ENCODE peak calls at places on chromosomes 11 and 22, in six cellular contexts. One of them, this sample, is unnamed.

GRCh38 chr22:32528316-32528715 is 53.7 kb downstream of the FBXO7 start:
- DNase-seq in mucosa of descending colon: no peak
- DNase-seq in body of pancreas: no peak
- DNase-seq in AG09319: no peak
- DNase-seq in fibroblast of lung: no peak
- DNase-seq in effector CD4-positive, alpha-beta T cell: no peak
- DNase-seq in this sample: no peak

GRCh38 chr11:67373916-67374570 is 645 bp upstream of the CLCF1 start:
- DNase-seq in fibroblast of lung: peak
- DNase-seq in body of pancreas: peak
- DNase-seq in effector CD4-positive, alpha-beta T cell: peak
- DNase-seq in AG09319: peak
- DNase-seq in mucosa of descending colon: peak
- DNase-seq in this sample: peak

GRCh38 chr11:3815882-3816281 is 7.5 kb downstream of the PGAP2 start:
- DNase-seq in AG09319: no peak
- DNase-seq in mucosa of descending colon: no peak
- DNase-seq in effector CD4-positive, alpha-beta T cell: no peak
- DNase-seq in fibroblast of lung: peak
- DNase-seq in body of pancreas: no peak
- DNase-seq in this sample: no peak

GRCh38 chr11:74011360-74012071 is 2.6 kb upstream of the UCP3 start:
- DNase-seq in mucosa of descending colon: no peak
- DNase-seq in effector CD4-positive, alpha-beta T cell: peak
- DNase-seq in AG09319: peak
- DNase-seq in fibroblast of lung: no peak
- DNase-seq in body of pancreas: no peak
- DNase-seq in this sample: peak

GRCh38 chr11:26710489-26710888 is 11.4 kb downstream of the SLC5A12 start:
- DNase-seq in body of pancreas: no peak
- DNase-seq in fibroblast of lung: no peak
- DNase-seq in AG09319: no peak
- DNase-seq in mucosa of descending colon: no peak
- DNase-seq in effector CD4-positive, alpha-beta T cell: no peak
- DNase-seq in this sample: no peak

GRCh38 chr22:27804683-27805297 is 3.2 kb upstream of the MN1 start:
- DNase-seq in effector CD4-positive, alpha-beta T cell: peak
- DNase-seq in AG09319: no peak
- DNase-seq in body of pancreas: peak
- DNase-seq in fibroblast of lung: peak
- DNase-seq in mucosa of descending colon: peak
- DNase-seq in this sample: peak

GRCh38 chr11:1226981-1227550 is 4.2 kb downstream of the MUC5B start:
- DNase-seq in AG09319: no peak
- DNase-seq in body of pancreas: peak
- DNase-seq in effector CD4-positive, alpha-beta T cell: no peak
- DNase-seq in mucosa of descending colon: peak
- DNase-seq in fibroblast of lung: no peak
- DNase-seq in this sample: peak

GRCh38 chr11:108959874-108960273 is 295.0 kb downstream of the DDX10 start:
- DNase-seq in fibroblast of lung: no peak
- DNase-seq in effector CD4-positive, alpha-beta T cell: no peak
- DNase-seq in body of pancreas: no peak
- DNase-seq in AG09319: no peak
- DNase-seq in mucosa of descending colon: no peak
- DNase-seq in this sample: no peak

GRCh38 chr22:39207141-39208012 is 37.4 kb downstream of the PDGFB start:
- DNase-seq in body of pancreas: peak
- DNase-seq in fibroblast of lung: peak
- DNase-seq in mucosa of descending colon: peak
- DNase-seq in AG09319: no peak
- DNase-seq in effector CD4-positive, alpha-beta T cell: no peak
- DNase-seq in this sample: peak

GRCh38 chr11:112809429-112809828 is 151.8 kb upstream of the NCAM1 start:
- DNase-seq in body of pancreas: no peak
- DNase-seq in effector CD4-positive, alpha-beta T cell: no peak
- DNase-seq in mucosa of descending colon: no peak
- DNase-seq in AG09319: no peak
- DNase-seq in fibroblast of lung: no peak
- DNase-seq in this sample: no peak

GRCh38 chr11:109939176-109939810 is 153.9 kb upstream of the ZC3H12C start:
- DNase-seq in fibroblast of lung: peak
- DNase-seq in effector CD4-positive, alpha-beta T cell: no peak
- DNase-seq in mucosa of descending colon: peak
- DNase-seq in body of pancreas: peak
- DNase-seq in AG09319: peak
- DNase-seq in this sample: peak

GRCh38 chr22:27881404-27881803 is 37.7 kb downstream of the PITPNB start:
- DNase-seq in body of pancreas: peak
- DNase-seq in fibroblast of lung: peak
- DNase-seq in effector CD4-positive, alpha-beta T cell: no peak
- DNase-seq in AG09319: no peak
- DNase-seq in mucosa of descending colon: peak
- DNase-seq in this sample: peak

GRCh38 chr22:23522642-23523251 is 57.3 kb downstream of the IGLL1 start:
- DNase-seq in body of pancreas: no peak
- DNase-seq in effector CD4-positive, alpha-beta T cell: no peak
- DNase-seq in mucosa of descending colon: no peak
- DNase-seq in AG09319: no peak
- DNase-seq in fibroblast of lung: no peak
- DNase-seq in this sample: no peak

GRCh38 chr11:10625281-10625981 is 57.0 kb upstream of the LYVE1 start:
- DNase-seq in effector CD4-positive, alpha-beta T cell: no peak
- DNase-seq in body of pancreas: no peak
- DNase-seq in AG09319: no peak
- DNase-seq in mucosa of descending colon: no peak
- DNase-seq in fibroblast of lung: no peak
- DNase-seq in this sample: no peak

GRCh38 chr22:31400023-31400397 is 606 bp downstream of the DRG1 start:
- DNase-seq in mucosa of descending colon: no peak
- DNase-seq in body of pancreas: no peak
- DNase-seq in AG09319: no peak
- DNase-seq in fibroblast of lung: peak
- DNase-seq in effector CD4-positive, alpha-beta T cell: no peak
- DNase-seq in this sample: peak